ENCODE peak calls at places on chromosomes 7 and 10, in seven cellular contexts. I is IMR-90, V is neuronal stem cell, K is H9, T is trophoblast cell, E is H1, O is mesenchymal stem cell. Z is an unnamed sample.

GRCh38 chr7:143510854-143511592 is 33.4 kb downstream of the TAS2R41 start:
- DNase-seq in I (no peak), V (no peak), K (peak), T (peak), E (no peak), O (no peak), Z (no peak)

GRCh38 chr7:1360521-1360971 is 98.7 kb downstream of the MICALL2 start:
- DNase-seq in I (no peak), V (no peak), K (no peak), T (no peak), E (no peak), O (no peak), Z (no peak)

GRCh38 chr10:12397931-12398330 is 48.6 kb downstream of the CAMK1D start:
- DNase-seq in I (peak), V (no peak), K (no peak), T (no peak), E (no peak), O (no peak), Z (no peak)

GRCh38 chr10:73553316-73553715 is 37.8 kb downstream of the USP54 start:
- DNase-seq in I (no peak), V (peak), K (no peak), T (no peak), E (no peak), O (no peak), Z (peak)

GRCh38 chr10:34994565-34995142 is 95.5 kb downstream of the CUL2 start:
- DNase-seq in I (peak), V (peak), K (peak), T (peak), E (peak), O (peak), Z (peak)

GRCh38 chr7:47255007-47255406 is 326.9 kb downstream of the TNS3 start:
- DNase-seq in I (no peak), V (no peak), K (no peak), T (no peak), E (no peak), O (no peak), Z (no peak)

GRCh38 chr7:34069676-34070075 is 164.3 kb downstream of the BMPER start:
- DNase-seq in I (peak), V (no peak), K (no peak), T (peak), E (no peak), O (peak), Z (peak)

GRCh38 chr10:1284076-1284475 is 227.9 kb downstream of the WDR37 start:
- DNase-seq in I (no peak), V (no peak), K (no peak), T (no peak), E (no peak), O (no peak), Z (no peak)

GRCh38 chr10:28679941-28680752 is 2.8 kb downstream of the BAMBI start:
- DNase-seq in I (no peak), V (no peak), K (no peak), T (peak), E (no peak), O (peak), Z (peak)

GRCh38 chr10:110076559-110077318 is 69.0 kb downstream of the ADD3 start:
- DNase-seq in I (peak), V (no peak), K (no peak), T (peak), E (no peak), O (peak), Z (no peak)

GRCh38 chr7:128217972-128218652 is 23.0 kb upstream of the LEP start:
- DNase-seq in I (no peak), V (no peak), K (no peak), T (peak), E (no peak), O (no peak), Z (no peak)

GRCh38 chr7:32536016-32536415 is 40.7 kb downstream of the AVL9 start:
- DNase-seq in I (no peak), V (no peak), K (no peak), T (no peak), E (no peak), O (no peak), Z (no peak)

GRCh38 chr10:75246506-75246905 is 10.7 kb upstream of the COMTD1 start:
- DNase-seq in I (no peak), V (no peak), K (no peak), T (no peak), E (no peak), O (no peak), Z (no peak)

GRCh38 chr10:49518982-49519578 is 19.8 kb downstream of the ERCC6 start:
- DNase-seq in I (peak), V (peak), K (peak), T (peak), E (no peak), O (peak), Z (peak)

GRCh38 chr7:20064974-20065862 is 152.0 kb downstream of the MACC1 start:
- DNase-seq in I (peak), V (no peak), K (no peak), T (no peak), E (no peak), O (peak), Z (no peak)

GRCh38 chr10:119817991-119818888 is 54.4 kb downstream of the MCMBP start:
- DNase-seq in I (peak), V (peak), K (peak), T (peak), E (peak), O (peak), Z (peak)

GRCh38 chr10:122102146-122102866 is 113.3 kb downstream of the TACC2 start:
- DNase-seq in I (no peak), V (no peak), K (no peak), T (peak), E (no peak), O (no peak), Z (no peak)

GRCh38 chr10:778626-779330 is 89.3 kb upstream of the DIP2C start:
- DNase-seq in I (peak), V (no peak), K (no peak), T (peak), E (no peak), O (peak), Z (peak)

GRCh38 chr7:132187391-132187790 is 388.9 kb downstream of the PLXNA4 start:
- DNase-seq in I (no peak), V (no peak), K (no peak), T (no peak), E (no peak), O (no peak), Z (no peak)

GRCh38 chr7:131027287-131027773 is 293.3 kb upstream of the KLF14 start:
- DNase-seq in I (peak), V (no peak), K (no peak), T (peak), E (no peak), O (peak), Z (no peak)

GRCh38 chr7:982511-983181 is at the start of gene CYP2W1:
- DNase-seq in I (no peak), V (no peak), K (no peak), T (no peak), E (no peak), O (no peak), Z (no peak)

GRCh38 chr7:98922392-98923107 is 44.2 kb downstream of the TRRAP start:
- DNase-seq in I (peak), V (no peak), K (no peak), T (no peak), E (no peak), O (peak), Z (no peak)

GRCh38 chr10:104328916-104329710 is 9.2 kb downstream of the ITPRIP start:
- DNase-seq in I (peak), V (peak), K (peak), T (peak), E (no peak), O (peak), Z (peak)

GRCh38 chr7:108592633-108593277 is 23.1 kb downstream of the DNAJB9 start:
- DNase-seq in I (no peak), V (no peak), K (no peak), T (peak), E (no peak), O (no peak), Z (no peak)

GRCh38 chr10:47159361-47160228 is 140.4 kb upstream of the GDF10 start:
- DNase-seq in I (no peak), V (no peak), K (no peak), T (no peak), E (no peak), O (no peak), Z (no peak)

GRCh38 chr10:121732676-121733445 is 134.6 kb upstream of the FGFR2 start:
- DNase-seq in I (no peak), V (peak), K (peak), T (no peak), E (peak), O (no peak), Z (peak)

GRCh38 chr10:45379891-45380540 is 6.0 kb downstream of the ALOX5 start:
- DNase-seq in I (no peak), V (no peak), K (no peak), T (peak), E (no peak), O (no peak), Z (no peak)

GRCh38 chr10:47044741-47045140 is 133.5 kb downstream of the PTPN20 start:
- DNase-seq in I (no peak), V (no peak), K (no peak), T (no peak), E (no peak), O (no peak), Z (no peak)

GRCh38 chr7:49243521-49243920 is 319.2 kb downstream of the CDC14C start:
- DNase-seq in I (no peak), V (no peak), K (no peak), T (no peak), E (no peak), O (no peak), Z (peak)

GRCh38 chr7:14013880-14014279 is 24.4 kb upstream of the ETV1 start:
- DNase-seq in I (peak), V (no peak), K (no peak), T (no peak), E (no peak), O (no peak), Z (no peak)

GRCh38 chr7:155951554-155952158 is 139.4 kb upstream of the SHH start:
- DNase-seq in I (peak), V (no peak), K (no peak), T (peak), E (no peak), O (peak), Z (peak)

GRCh38 chr7:158316466-158317031 is 271.1 kb downstream of the PTPRN2 start:
- DNase-seq in I (no peak), V (no peak), K (peak), T (no peak), E (no peak), O (no peak), Z (no peak)
- H3K4ac ChIP-seq in I (no peak), V (no peak), K (peak), T (no peak), E (peak), O (no peak), Z (no peak)

GRCh38 chr7:27112960-27113949 is 10.8 kb upstream of the HOXA2 start:
- DNase-seq in I (peak), V (no peak), K (peak), T (no peak), E (no peak), O (peak), Z (peak)
- H3K4ac ChIP-seq in I (peak), V (no peak), K (no peak), T (no peak), E (no peak), O (no peak), Z (no peak)

GRCh38 chr7:157053118-157053517 is 42.7 kb upstream of the MNX1 start:
- DNase-seq in I (no peak), V (no peak), K (no peak), T (no peak), E (no peak), O (no peak), Z (no peak)
- H3K4ac ChIP-seq in I (no peak), V (no peak), K (no peak), T (no peak), E (no peak), O (no peak), Z (no peak)

GRCh38 chr7:123867220-123867619 is 22.3 kb downstream of the HYAL4 start:
- DNase-seq in I (peak), V (no peak), K (no peak), T (peak), E (no peak), O (peak), Z (no peak)
- H3K4ac ChIP-seq in I (no peak), V (no peak), K (no peak), T (no peak), E (no peak), O (no peak), Z (no peak)

GRCh38 chr10:89980166-89980565 is 278.8 kb downstream of the KIF20B start:
- DNase-seq in I (no peak), V (no peak), K (no peak), T (no peak), E (no peak), O (no peak), Z (no peak)

GRCh38 chr10:89979726-89980125 is 278.3 kb downstream of the KIF20B start:
- DNase-seq in I (no peak), V (no peak), K (no peak), T (no peak), E (no peak), O (no peak), Z (no peak)

GRCh38 chr10:89981891-89982290 is 280.5 kb downstream of the KIF20B start:
- DNase-seq in I (no peak), V (no peak), K (no peak), T (no peak), E (no peak), O (peak), Z (no peak)

DNA sequence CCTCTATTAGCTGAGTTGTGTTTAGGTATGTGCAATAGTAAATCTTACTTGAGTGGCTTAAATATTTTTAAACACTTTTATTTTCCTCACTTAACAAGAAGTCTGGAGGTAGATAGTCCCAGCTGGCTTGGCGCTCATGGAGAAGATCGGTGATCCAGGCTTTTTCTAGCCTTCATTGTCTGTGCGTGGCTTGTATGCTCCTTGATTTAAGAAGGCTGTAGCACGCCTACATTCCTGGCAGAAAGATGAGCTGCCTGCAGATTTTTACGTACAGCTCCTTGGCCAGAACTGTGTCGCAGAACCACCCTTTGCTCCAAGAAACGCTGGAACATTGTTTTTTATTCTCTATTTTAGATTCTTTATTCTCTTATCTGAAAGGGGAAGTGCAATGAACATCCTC is 284.1 kb downstream of the KIF20B start:
- DNase-seq in I (no peak), V (no peak), K (no peak), T (no peak), E (no peak), O (no peak), Z (no peak)
- H3K4ac ChIP-seq in I (no peak), V (no peak), K (no peak), T (no peak), E (no peak), O (no peak), Z (no peak)

DNA sequence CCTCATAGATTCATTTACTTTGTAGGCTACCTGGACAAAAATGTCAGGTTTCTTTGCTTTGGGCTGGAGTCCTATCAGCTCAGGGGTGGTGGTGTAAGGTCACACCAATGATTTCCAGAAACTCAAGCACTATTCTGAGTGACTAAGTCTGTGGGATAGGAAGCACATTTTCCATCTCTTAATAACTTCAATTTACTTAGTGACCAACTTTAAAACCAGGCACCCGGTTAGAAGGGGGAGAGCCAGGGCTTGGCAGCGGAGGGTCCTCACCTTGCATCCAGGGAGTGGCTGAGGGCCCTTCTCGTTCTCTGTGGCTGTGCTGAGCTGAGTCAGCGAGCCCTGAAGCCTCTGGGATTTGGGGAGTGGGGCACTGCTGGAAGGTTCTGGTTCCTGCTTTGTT is 6.7 kb downstream of the CHST3 start:
- DNase-seq in I (no peak), V (no peak), K (no peak), T (no peak), E (no peak), O (no peak), Z (no peak)
- H3K4ac ChIP-seq in I (no peak), V (no peak), K (no peak), T (no peak), E (no peak), O (no peak), Z (no peak)